ENCODE peak calls at places on chromosomes 4 and X, in seven cellular contexts. K is AML-193, L is COR-L47, F is NCI-H1105 treated with DMSO at 0.1 percent for 48 hours, S is neural crest cell, I is ELR, Q is astrocyte of the cerebellum. H is an unnamed sample.

GRCh38 chr4:118968006-118968405 is 79.4 kb downstream of the SYNPO2 start:
- DNase-seq in K (peak), L (no peak), F (no peak), S (no peak), I (peak), Q (peak), H (peak)

GRCh38 chr4:161573836-161574235 is 590.0 kb downstream of the FSTL5 start:
- DNase-seq in K (no peak), L (no peak), F (no peak), S (no peak), I (peak), Q (no peak), H (no peak)

GRCh38 chr4:107243141-107243779 is 207.1 kb upstream of the DKK2 start:
- DNase-seq in K (no peak), L (peak), F (peak), S (no peak), I (no peak), Q (peak), H (no peak)

GRCh38 chrX:153445106-153445855 is 575 bp downstream of the TREX2 start:
- DNase-seq in K (no peak), L (no peak), F (no peak), S (no peak), I (no peak), Q (no peak), H (no peak)

GRCh38 chr4:101217353-101218031 is 129.8 kb downstream of the PPP3CA start:
- DNase-seq in K (no peak), L (no peak), F (no peak), S (no peak), I (peak), Q (no peak), H (no peak)

GRCh38 chr4:123299212-123299651 is 97.4 kb upstream of the SPRY1 start:
- DNase-seq in K (no peak), L (no peak), F (no peak), S (no peak), I (peak), Q (peak), H (no peak)

GRCh38 chr4:51895816-51896408 is 53.0 kb downstream of the DCUN1D4 start:
- DNase-seq in K (peak), L (peak), F (peak), S (peak), I (peak), Q (peak), H (peak)

GRCh38 chr4:108172231-108172779 is 3.6 kb upstream of the LEF1 start:
- DNase-seq in K (no peak), L (peak), F (peak), S (peak), I (peak), Q (no peak), H (peak)

GRCh38 chr4:54281060-54281781 is 52.1 kb downstream of the PDGFRA start:
- DNase-seq in K (no peak), L (no peak), F (no peak), S (no peak), I (peak), Q (peak), H (no peak)

GRCh38 chr4:4575284-4576211 is 33.7 kb upstream of the STX18 start:
- DNase-seq in K (no peak), L (no peak), F (no peak), S (peak), I (peak), Q (no peak), H (peak)

GRCh38 chr4:28890949-28891348 is 1829.2 kb upstream of the PCDH7 start:
- DNase-seq in K (no peak), L (no peak), F (no peak), S (no peak), I (no peak), Q (no peak), H (no peak)